ENCODE peak calls at places on chromosomes 7 and 10, in seven cellular contexts. B is upper lobe of right lung, G is OCI-LY7, K is hepatocyte, E is uterus, C is left ventricle myocardium inferior, A is aorta. I is an unnamed sample.

GRCh38 chr10:126969310-126969709 is 64.1 kb downstream of the DOCK1 start:
- DNase-seq in B (no peak), G (no peak), K (peak), E (no peak), C (no peak), A (no peak), I (no peak)

GRCh38 chr7:114928060-114928459 is 6.2 kb downstream of the MDFIC start:
- DNase-seq in B (no peak), G (no peak), K (no peak), E (no peak), C (no peak), A (no peak), I (no peak)

GRCh38 chr10:99784025-99784730 is 1.7 kb downstream of the ABCC2 start:
- DNase-seq in B (no peak), G (no peak), K (peak), E (no peak), C (no peak), A (peak), I (no peak)

GRCh38 chr10:115335366-115335765 is 242.2 kb downstream of the ATRNL1 start:
- DNase-seq in B (no peak), G (no peak), K (no peak), E (no peak), C (no peak), A (no peak), I (no peak)

GRCh38 chr10:72310241-72310633 is 36.5 kb downstream of the DDIT4 start:
- DNase-seq in B (no peak), G (no peak), K (no peak), E (no peak), C (no peak), A (no peak), I (no peak)

GRCh38 chr10:122054046-122055025 is 65.4 kb downstream of the TACC2 start:
- DNase-seq in B (peak), G (no peak), K (peak), E (peak), C (peak), A (peak), I (no peak)

GRCh38 chr7:46725838-46726237 is 804.8 kb upstream of the IGFBP3 start:
- DNase-seq in B (no peak), G (no peak), K (no peak), E (no peak), C (no peak), A (no peak), I (no peak)

GRCh38 chr10:80596391-80597257 is 58.9 kb downstream of the SH2D4B start:
- DNase-seq in B (no peak), G (peak), K (peak), E (no peak), C (no peak), A (no peak), I (no peak)

GRCh38 chr7:20270371-20270770 is 53.2 kb upstream of the MACC1 start:
- DNase-seq in B (no peak), G (no peak), K (no peak), E (no peak), C (no peak), A (no peak), I (no peak)

GRCh38 chr7:91064938-91065337 is 199.3 kb upstream of the FZD1 start:
- DNase-seq in B (no peak), G (no peak), K (no peak), E (no peak), C (no peak), A (no peak), I (no peak)

GRCh38 chr7:84106291-84106690 is 88.3 kb downstream of the SEMA3A start:
- DNase-seq in B (no peak), G (no peak), K (no peak), E (no peak), C (no peak), A (no peak), I (no peak)

GRCh38 chr7:47625861-47626444 is 44.0 kb upstream of the TNS3 start:
- DNase-seq in B (no peak), G (no peak), K (no peak), E (no peak), C (no peak), A (peak), I (no peak)

GRCh38 chr7:155584763-155585531 is 38.6 kb upstream of the CNPY1 start:
- DNase-seq in B (no peak), G (no peak), K (peak), E (no peak), C (no peak), A (no peak), I (no peak)

GRCh38 chr7:1968397-1969111 is 264.2 kb downstream of the MAD1L1 start:
- DNase-seq in B (peak), G (no peak), K (no peak), E (no peak), C (no peak), A (peak), I (no peak)

GRCh38 chr7:121591916-121592315 is 195.8 kb upstream of the FAM3C start:
- DNase-seq in B (no peak), G (no peak), K (no peak), E (no peak), C (no peak), A (no peak), I (no peak)

GRCh38 chr10:97185326-97186058 is at the start of gene SLIT1:
- DNase-seq in B (peak), G (no peak), K (peak), E (no peak), C (no peak), A (no peak), I (no peak)

GRCh38 chr10:97183314-97183713 is 2.4 kb downstream of the SLIT1 start:
- DNase-seq in B (no peak), G (no peak), K (no peak), E (no peak), C (no peak), A (no peak), I (no peak)

GRCh38 chr10:97182327-97182990 is 3.3 kb downstream of the SLIT1 start:
- DNase-seq in B (peak), G (no peak), K (no peak), E (no peak), C (no peak), A (no peak), I (no peak)

GRCh38 chr10:97186911-97187310 is 1.2 kb upstream of the SLIT1 start:
- DNase-seq in B (peak), G (no peak), K (no peak), E (no peak), C (no peak), A (peak), I (no peak)

DNA sequence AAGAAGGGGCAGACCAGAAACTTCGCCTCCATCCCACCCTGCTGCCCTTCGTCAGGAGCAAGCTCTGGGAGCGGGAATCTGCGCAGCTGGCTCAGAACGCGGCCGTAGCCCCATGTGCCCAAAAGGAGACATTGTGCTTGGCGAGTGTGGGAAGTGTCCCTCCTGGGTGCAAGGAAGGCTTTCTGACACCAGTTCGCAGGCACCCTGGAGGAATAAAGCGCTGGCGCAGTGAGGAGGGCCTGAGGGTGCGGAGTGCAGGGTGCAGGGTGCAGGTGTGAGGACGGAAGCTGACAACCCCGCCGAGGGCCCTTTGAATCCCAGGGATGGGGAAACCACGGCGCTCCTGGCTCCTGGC is 811 bp downstream of the SLIT1 start:
- DNase-seq in B (peak), G (no peak), K (no peak), E (no peak), C (no peak), A (no peak), I (no peak)
- H3K4me3 ChIP-seq in B (no peak), G (no peak), K (no peak), E (no peak), C (no peak), A (no peak), I (no peak)

GRCh38 chr7:45026013-45026412 is 26.0 kb downstream of the CCM2 start:
- DNase-seq in B (no peak), G (no peak), K (no peak), E (no peak), C (no peak), A (no peak), I (no peak)
- H3K27ac ChIP-seq in B (no peak), G (peak), K (no peak), E (no peak), C (no peak), A (no peak), I (no peak)

DNA sequence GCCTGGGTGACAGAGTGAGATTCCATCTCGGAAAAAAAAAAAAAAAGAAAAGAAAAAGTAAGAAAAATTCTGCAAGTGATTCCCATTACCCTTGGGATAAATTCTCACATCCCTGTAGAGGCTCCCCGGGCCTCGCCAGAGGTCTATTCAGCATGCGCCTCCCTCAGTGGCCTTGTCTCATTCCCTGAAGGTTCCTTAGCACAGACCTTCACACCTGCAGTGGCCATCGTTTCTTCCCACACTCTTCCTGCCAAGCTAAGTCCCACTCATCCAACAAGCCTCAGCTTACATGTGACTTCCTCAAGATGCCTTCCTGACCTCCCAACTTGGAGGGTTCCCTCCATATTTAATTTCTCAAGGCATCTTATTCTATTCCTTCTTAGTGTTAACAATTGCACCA is 20.9 kb upstream of the BAG3 start:
- DNase-seq in B (no peak), G (no peak), K (no peak), E (no peak), C (no peak), A (no peak), I (no peak)
- H3K4me3 ChIP-seq in B (no peak), G (no peak), K (no peak), E (no peak), C (no peak), A (no peak), I (no peak)

GRCh38 chr7:23594879-23595604 is 2.1 kb upstream of the CCDC126 start:
- DNase-seq in B (no peak), G (peak), K (no peak), E (no peak), C (no peak), A (no peak), I (no peak)

GRCh38 chr7:23597908-23598224 is 684 bp downstream of the CCDC126 start:
- DNase-seq in B (no peak), G (peak), K (no peak), E (no peak), C (no peak), A (no peak), I (no peak)

GRCh38 chr7:23597064-23597907 is at the start of gene CCDC126:
- DNase-seq in B (peak), G (peak), K (peak), E (peak), C (peak), A (peak), I (peak)

GRCh38 chr7:23600251-23600650 is 3.1 kb downstream of the CCDC126 start:
- DNase-seq in B (no peak), G (no peak), K (no peak), E (no peak), C (no peak), A (no peak), I (no peak)

DNA sequence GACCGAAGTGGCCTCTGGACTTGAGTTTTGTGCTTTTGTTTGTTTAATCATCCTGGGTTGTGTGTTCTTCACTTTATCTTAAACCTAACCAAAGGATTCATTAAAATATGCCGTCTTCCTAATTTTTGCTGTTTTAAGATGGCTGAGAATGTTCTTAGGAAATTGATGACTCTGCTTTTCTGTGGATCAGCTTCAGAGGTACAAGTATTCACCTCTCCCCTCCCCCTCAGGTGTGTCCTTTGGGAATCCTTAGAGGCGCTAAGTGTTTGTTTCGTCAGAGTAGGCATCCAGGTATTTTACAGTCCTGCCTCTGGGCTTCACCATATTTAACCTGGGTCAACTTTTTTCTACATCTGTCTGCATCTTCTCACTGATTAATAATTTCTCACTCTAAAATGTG is 1.1 kb downstream of the CCDC126 start:
- DNase-seq in B (no peak), G (no peak), K (peak), E (no peak), C (no peak), A (no peak), I (no peak)
- H3K27ac ChIP-seq in B (peak), G (no peak), K (peak), E (peak), C (peak), A (no peak), I (no peak)

DNA sequence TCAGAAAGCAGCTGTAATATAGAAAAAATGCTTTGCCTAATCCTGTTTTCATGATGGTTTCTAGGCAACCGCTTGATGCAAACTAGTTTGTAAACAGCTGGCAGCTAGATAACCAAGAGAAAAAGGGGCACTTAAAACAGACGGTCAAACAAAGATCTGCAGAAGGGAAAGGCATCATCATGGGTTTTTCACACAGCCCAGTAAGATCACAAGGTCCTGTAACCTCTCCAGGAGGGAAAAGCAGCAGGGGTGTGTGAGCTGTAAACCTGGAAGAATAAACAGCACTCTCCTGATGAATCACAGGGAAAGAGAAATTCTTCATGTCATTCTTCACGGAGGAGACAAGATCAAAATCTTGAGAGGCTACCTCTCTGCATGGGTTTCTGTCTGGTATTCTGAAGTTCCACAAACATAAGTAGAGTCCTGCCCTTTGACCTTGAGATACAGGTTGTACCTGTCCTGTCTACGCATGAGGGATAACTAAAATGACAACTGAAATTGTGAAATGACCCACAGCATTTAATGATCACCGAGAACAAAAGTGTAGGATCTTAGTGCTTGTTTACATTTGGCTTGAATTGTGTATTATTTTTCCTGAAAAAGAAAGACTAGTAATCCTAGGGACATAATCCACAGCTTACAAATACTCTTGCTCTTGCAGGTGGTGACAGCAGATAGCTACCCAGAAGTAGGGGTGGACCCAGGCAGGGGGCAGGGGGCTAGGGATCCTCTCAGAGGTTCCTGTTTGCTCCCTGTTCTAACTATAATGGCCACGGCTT is 48.0 kb downstream of the CREB3L2 start:
- DNase-seq in B (no peak), G (no peak), K (peak), E (no peak), C (no peak), A (no peak), I (no peak)
- H3K4me3 ChIP-seq in B (no peak), G (no peak), K (no peak), E (no peak), C (no peak), A (no peak), I (no peak)

GRCh38 chr7:249979-250378 is 40.0 kb upstream of the FOXL3 start:
- DNase-seq in B (no peak), G (no peak), K (no peak), E (no peak), C (no peak), A (no peak), I (no peak)
- H3K27ac ChIP-seq in B (no peak), G (no peak), K (no peak), E (no peak), C (no peak), A (no peak), I (no peak)

GRCh38 chr10:77602231-77602912 is 35.2 kb downstream of the KCNMA1 start:
- DNase-seq in B (no peak), G (no peak), K (no peak), E (no peak), C (no peak), A (no peak), I (no peak)

GRCh38 chr10:77604063-77604462 is 33.5 kb downstream of the KCNMA1 start:
- DNase-seq in B (no peak), G (no peak), K (no peak), E (no peak), C (no peak), A (no peak), I (no peak)

GRCh38 chr10:77603529-77603927 is 34.1 kb downstream of the KCNMA1 start:
- DNase-seq in B (no peak), G (no peak), K (no peak), E (no peak), C (no peak), A (no peak), I (no peak)

GRCh38 chr10:77601488-77601887 is 36.1 kb downstream of the KCNMA1 start:
- DNase-seq in B (no peak), G (no peak), K (peak), E (no peak), C (no peak), A (no peak), I (no peak)

GRCh38 chr10:77602913-77603528 is 34.6 kb downstream of the KCNMA1 start:
- DNase-seq in B (no peak), G (no peak), K (no peak), E (no peak), C (no peak), A (no peak), I (no peak)
- H3K4me3 ChIP-seq in B (no peak), G (no peak), K (no peak), E (no peak), C (no peak), A (no peak), I (no peak)

DNA sequence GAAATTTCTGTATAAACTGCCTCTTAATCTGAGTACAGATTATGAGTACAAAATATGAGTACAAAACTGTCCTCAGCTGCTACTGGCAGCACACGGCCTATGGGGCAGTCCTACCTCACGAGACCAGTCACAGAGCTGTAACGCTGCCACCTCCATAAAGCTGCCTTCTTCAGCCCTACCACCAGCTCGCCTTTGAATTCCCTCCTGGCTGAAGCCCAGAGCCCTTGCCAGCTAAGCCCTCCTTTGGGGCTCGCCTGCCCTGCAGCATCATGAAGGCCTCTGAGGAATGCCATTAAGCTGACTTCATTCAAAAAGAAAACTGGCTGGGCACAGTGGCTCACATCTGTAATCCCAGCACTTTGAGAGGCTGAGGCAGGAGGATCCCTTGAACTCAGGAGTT is 180.0 kb upstream of the SH2B2 start:
- DNase-seq in B (peak), G (no peak), K (no peak), E (peak), C (no peak), A (peak), I (no peak)
- H3K27ac ChIP-seq in B (no peak), G (no peak), K (no peak), E (no peak), C (no peak), A (peak), I (no peak)

DNA sequence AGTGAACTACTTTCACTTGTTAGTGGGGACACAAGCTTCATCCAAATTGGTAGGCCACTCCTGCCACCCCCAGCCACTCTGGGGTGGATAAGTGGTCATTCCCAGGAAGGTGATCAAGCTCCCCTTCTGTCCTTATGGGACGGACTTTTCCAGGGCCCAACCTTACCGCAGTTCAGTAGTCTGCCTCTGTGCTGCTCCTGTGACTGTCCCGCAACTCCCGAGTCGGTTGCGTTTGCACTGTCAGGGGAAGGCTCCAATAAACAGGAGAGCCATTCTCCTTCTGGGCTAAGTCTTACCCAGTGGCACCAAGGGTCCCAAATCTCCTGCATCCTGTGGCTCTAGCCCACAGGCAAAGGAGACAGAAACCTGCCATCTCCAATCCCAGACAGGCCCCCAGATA is 7.4 kb upstream of the ZNF33A start:
- DNase-seq in B (no peak), G (no peak), K (no peak), E (no peak), C (no peak), A (no peak), I (no peak)
- H3K4me3 ChIP-seq in B (no peak), G (no peak), K (no peak), E (no peak), C (no peak), A (no peak), I (no peak)